ENCODE peak calls at places on chromosome 5, in six cellular contexts. T is activated naive CD4-positive, alpha-beta T cell; E is T-cell; J is stimulated activated CD8-positive, alpha-beta memory T cell treated with anti-CD3 and anti-CD28 coated beads, Interleukin-2, amount 100 ng/mL, for 48 hours; X is iris pigment epithelial cell; W is activated CD8-positive, alpha-beta memory T cell treated with anti-CD3 and anti-CD28 coated beads for 4 hours. U is an unnamed sample.

GRCh38 chr5:132262882-132263547 is 5.5 kb downstream of the PDLIM4 start:
- DNase-seq in J (no peak), X (no peak), W (no peak), T (no peak), E (no peak), U (peak)

GRCh38 chr5:17163185-17163584 is 54.2 kb upstream of the BASP1 start:
- DNase-seq in T (no peak), W (no peak), J (no peak), E (no peak), X (no peak), U (no peak)

GRCh38 chr5:142134333-142135010 is 25.9 kb downstream of the NDFIP1 start:
- DNase-seq in J (no peak), T (no peak), W (no peak), X (no peak), E (no peak), U (no peak)

GRCh38 chr5:54663876-54664275 is 146.3 kb downstream of the SNX18 start:
- DNase-seq in W (no peak), T (no peak), J (no peak), X (peak), E (no peak), U (peak)

GRCh38 chr5:132776077-132776931 is 735 bp downstream of the SEPTIN8 start:
- DNase-seq in E (no peak), W (no peak), T (no peak), X (peak), J (no peak), U (peak)

GRCh38 chr5:148836272-148837250 is 10.2 kb downstream of the ADRB2 start:
- DNase-seq in W (no peak), J (no peak), X (no peak), T (no peak), E (no peak), U (no peak)

GRCh38 chr5:57539281-57539701 is 56.7 kb upstream of the ACTBL2 start:
- DNase-seq in X (peak), W (no peak), T (no peak), J (no peak), E (no peak), U (peak)

GRCh38 chr5:171615201-171616001 is 170.2 kb upstream of the SMIM23 start:
- DNase-seq in T (no peak), E (no peak), W (no peak), X (peak), J (no peak), U (peak)

GRCh38 chr5:64587370-64587769 is 81.6 kb downstream of the RGS7BP start:
- DNase-seq in W (no peak), X (no peak), T (no peak), J (no peak), E (no peak), U (no peak)

GRCh38 chr5:76125888-76126287 is 42.7 kb downstream of the SV2C start:
- DNase-seq in W (no peak), E (no peak), J (no peak), X (no peak), T (no peak), U (no peak)

GRCh38 chr5:17763301-17763700 is 129.0 kb downstream of the TAF11L14 start:
- DNase-seq in X (peak), W (no peak), E (no peak), T (no peak), J (no peak), U (peak)

GRCh38 chr5:91277840-91278239 is 105.3 kb downstream of the ARRDC3 start:
- DNase-seq in E (no peak), W (no peak), X (no peak), J (no peak), T (no peak), U (no peak)

GRCh38 chr5:126210955-126211354 is 212.3 kb upstream of the GRAMD2B start:
- DNase-seq in T (no peak), X (no peak), J (no peak), E (no peak), W (no peak), U (no peak)

GRCh38 chr5:93674138-93674537 is 67.3 kb downstream of the POU5F2 start:
- DNase-seq in X (peak), E (no peak), T (no peak), J (no peak), W (no peak), U (no peak)

GRCh38 chr5:155834271-155834975 is 492.5 kb upstream of the SGCD start:
- DNase-seq in W (no peak), T (no peak), J (no peak), X (no peak), E (no peak), U (no peak)

GRCh38 chr5:81513982-81514381 is 120.0 kb upstream of the ACOT12 start:
- DNase-seq in J (no peak), X (peak), T (no peak), W (no peak), E (no peak), U (peak)

GRCh38 chr5:107670927-107671741 is at the start of gene EFNA5:
- DNase-seq in E (no peak), J (no peak), W (no peak), T (no peak), X (peak), U (peak)

GRCh38 chr5:135035678-135036030 is 1.6 kb upstream of the PITX1 start:
- DNase-seq in E (no peak), X (no peak), T (no peak), J (no peak), W (no peak), U (no peak)

GRCh38 chr5:71780597-71780996 is 61.5 kb downstream of the CARTPT start:
- DNase-seq in J (no peak), T (no peak), X (no peak), W (no peak), E (no peak), U (no peak)

GRCh38 chr5:174327317-174327864 is 281.9 kb downstream of the NSG2 start:
- DNase-seq in W (no peak), J (peak), X (peak), E (no peak), T (peak), U (peak)

GRCh38 chr5:72817076-72817476 is 615 bp downstream of the TNPO1 start:
- DNase-seq in T (peak), E (peak), J (peak), W (peak), X (peak), U (peak)

GRCh38 chr5:50738864-50739263 is 72.4 kb downstream of the PARP8 start:
- DNase-seq in E (no peak), J (no peak), X (no peak), T (no peak), W (no peak), U (no peak)

GRCh38 chr5:15821506-15821905 is 321.5 kb downstream of the FBXL7 start:
- DNase-seq in W (no peak), E (no peak), J (no peak), X (peak), T (no peak), U (peak)

GRCh38 chr5:132027027-132027426 is 15.6 kb upstream of the ACSL6 start:
- DNase-seq in J (no peak), T (no peak), E (no peak), W (no peak), X (no peak), U (no peak)

GRCh38 chr5:31561936-31562335 is 29.8 kb downstream of the C5orf22 start:
- DNase-seq in E (no peak), W (no peak), T (no peak), X (no peak), J (no peak), U (no peak)

GRCh38 chr5:58455066-58455465 is 4.8 kb downstream of the PLK2 start:
- DNase-seq in J (no peak), T (no peak), W (no peak), E (no peak), X (no peak), U (no peak)

U was measured in adipocyte.